ENCODE peak calls at places on chromosomes 12 and 14, in four cellular contexts. X is naive thymus-derived CD4-positive, alpha-beta T cell; Y is IMR-90; D is PC-9. I is an unnamed sample.

GRCh38 chr12:126354633-126355032 is 1289.4 kb downstream of the AACS start:
- DNase-seq in X (no peak), D (no peak), Y (no peak), I (no peak)

GRCh38 chr12:132204822-132205270 is 60.6 kb downstream of the NOC4L start:
- DNase-seq in X (no peak), D (no peak), Y (no peak), I (no peak)

GRCh38 chr12:57243521-57244305 is 7.3 kb downstream of the STAC3 start:
- DNase-seq in X (peak; percentile 73), D (peak; percentile 62), Y (peak; percentile 56), I (peak; percentile 95)

GRCh38 chr12:2997989-2998670 is 38.9 kb downstream of the TEAD4 start:
- DNase-seq in Y (no peak), D (no peak), X (no peak), I (no peak)

GRCh38 chr14:59075503-59075902 is 113.0 kb upstream of the DAAM1 start:
- DNase-seq in Y (no peak), D (no peak), X (no peak), I (no peak)

GRCh38 chr14:102316048-102316745 is 3.3 kb upstream of the ZNF839 start:
- DNase-seq in D (no peak), X (no peak), Y (peak; percentile 75), I (peak; percentile 63)

GRCh38 chr12:18578191-18578590 is 159.6 kb downstream of the PLCZ1 start:
- DNase-seq in X (no peak), Y (peak; percentile 59), D (no peak), I (no peak)

GRCh38 chr12:25653487-25654175 is 100.5 kb upstream of the LMNTD1 start:
- DNase-seq in D (no peak), X (no peak), Y (no peak), I (peak; percentile 64)

GRCh38 chr14:90778468-90779255 is 37.6 kb downstream of the TTC7B start:
- DNase-seq in X (no peak), Y (no peak), D (no peak), I (no peak)

GRCh38 chr12:117292688-117293087 is 68.7 kb downstream of the NOS1 start:
- DNase-seq in D (no peak), X (no peak), Y (no peak), I (no peak)

GRCh38 chr14:101250336-101250947 is 310.9 kb upstream of the DIO3 start:
- DNase-seq in D (no peak), Y (no peak), X (no peak), I (no peak)

GRCh38 chr12:131456301-131457027 is 254.4 kb upstream of the SFSWAP start:
- DNase-seq in D (no peak), Y (no peak), X (no peak), I (no peak)

GRCh38 chr14:39107624-39108023 is 4.6 kb upstream of the SEC23A start:
- DNase-seq in X (no peak), D (no peak), Y (peak; percentile 55), I (no peak)

GRCh38 chr14:77120771-77121743 is 20.5 kb downstream of the ZDHHC22 start:
- DNase-seq in Y (no peak), X (no peak), D (no peak), I (no peak)

GRCh38 chr12:118526255-118527095 is 150.1 kb downstream of the SUDS3 start:
- DNase-seq in Y (no peak), X (no peak), D (no peak), I (no peak)

GRCh38 chr12:6888360-6888759 is 15.3 kb upstream of the SPSB2 start:
- DNase-seq in Y (no peak), D (no peak), X (no peak), I (no peak)

GRCh38 chr12:12511021-12511783 is 51.5 kb downstream of the DUSP16 start:
- DNase-seq in Y (peak; percentile 12), X (no peak), D (no peak), I (no peak)

GRCh38 chr14:106044515-106044914 is 518.1 kb downstream of the TMEM121 start:
- DNase-seq in Y (no peak), D (no peak), X (no peak), I (no peak)

GRCh38 chr12:109888179-109889020 is 8.1 kb upstream of the GLTP start:
- DNase-seq in X (no peak), Y (peak; percentile 97), D (peak; percentile 96), I (no peak)

GRCh38 chr14:74085828-74086227 is 1.1 kb downstream of the LIN52 start:
- DNase-seq in Y (no peak), D (no peak), X (no peak), I (no peak)

GRCh38 chr14:54803926-54804719 is 98.5 kb downstream of the GCH1 start:
- DNase-seq in Y (no peak), X (no peak), D (no peak), I (no peak)

GRCh38 chr12:113727651-113728061 is 238.5 kb downstream of the RBM19 start:
- DNase-seq in X (no peak), D (peak; percentile 88), Y (peak; percentile 69), I (no peak)

GRCh38 chr12:80846930-80847329 is 90.8 kb downstream of the LIN7A start:
- DNase-seq in Y (no peak), D (no peak), X (no peak), I (no peak)

GRCh38 chr12:51471465-51471864 is 46.8 kb downstream of the SLC4A8 start:
- DNase-seq in D (no peak), X (no peak), Y (no peak), I (no peak)

GRCh38 chr14:44404021-44404420 is 103.1 kb downstream of the FSCB start:
- DNase-seq in X (no peak), Y (no peak), D (no peak), I (no peak)

GRCh38 chr12:106288510-106289195 is 13.9 kb upstream of the TCP11L2 start:
- DNase-seq in D (peak; percentile 91), Y (peak; percentile 97), X (no peak), I (no peak)

GRCh38 chr14:53621986-53622385 is 334.6 kb downstream of the BMP4 start:
- DNase-seq in D (no peak), X (no peak), Y (peak; percentile 14), I (no peak)

DNA sequence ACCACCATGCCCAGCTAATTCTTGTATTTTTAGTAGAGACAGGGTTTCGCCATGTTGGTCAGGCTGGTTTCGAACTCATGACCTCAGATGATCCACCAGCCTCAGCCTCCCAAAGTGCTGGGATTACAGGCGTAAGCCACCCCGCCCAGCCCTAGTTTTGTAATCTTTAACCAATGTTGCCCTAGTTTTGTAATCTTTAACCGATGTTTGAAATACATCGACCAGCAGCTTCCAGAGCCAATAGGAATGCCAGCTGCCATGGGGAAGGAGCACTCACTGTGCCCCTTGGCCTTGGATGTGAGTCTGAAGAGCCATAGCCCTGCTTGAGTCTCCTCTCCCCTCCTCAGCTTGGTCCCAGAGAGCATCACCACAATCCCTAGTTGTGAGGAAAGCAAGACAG is 209.3 kb upstream of the RGS6 start:
- DNase-seq in X (no peak), Y (no peak), D (no peak), I (no peak)
- H3K36me3 ChIP-seq in X (peaks cover 33% of the 10 kb centered on the region), Y (peaks cover 16% of the 10 kb centered on the region), D (peaks cover 22% of the 10 kb centered on the region), I (peaks cover 6% of the 10 kb centered on the region)

GRCh38 chr14:63203015-63203414 is 1.2 kb upstream of the RHOJ start:
- DNase-seq in Y (no peak), X (no peak), D (no peak), I (no peak)

GRCh38 chr14:63205850-63206249 is 1.6 kb downstream of the RHOJ start:
- DNase-seq in X (no peak), D (no peak), Y (peak; percentile 28), I (no peak)

GRCh38 chr14:63204407-63205280 is at the start of gene RHOJ:
- DNase-seq in D (no peak), X (no peak), Y (peak; percentile 32), I (no peak)

GRCh38 chr14:63203618-63204406 is 431 bp upstream of the RHOJ start:
- DNase-seq in X (no peak), D (no peak), Y (peak; percentile 99), I (peak; percentile 81)

DNA sequence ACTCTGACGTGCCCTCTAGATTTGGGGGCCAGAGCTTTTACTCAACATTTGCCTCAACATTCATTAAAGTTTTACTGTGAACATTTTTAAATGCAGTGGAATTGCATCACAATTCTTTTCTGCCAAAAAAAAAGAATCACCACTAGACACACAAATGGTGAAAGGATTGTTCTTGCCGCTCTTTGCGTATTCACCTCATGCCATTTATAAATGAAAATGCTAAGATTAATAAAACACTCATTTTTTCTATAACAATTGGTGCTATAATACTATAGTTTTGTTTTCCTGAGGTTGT is 985 bp downstream of the RHOJ start:
- DNase-seq in D (no peak), Y (no peak), X (no peak), I (no peak)
- H3K4me3 ChIP-seq in D (no peak overlapping the region), Y (peak overlapping the region; percentile 52), X (no peak overlapping the region), I (peak overlapping the region; percentile 75)

GRCh38 chr12:115956674-115957073 is 320.8 kb downstream of the MED13L start:
- DNase-seq in Y (no peak), X (no peak), D (peak; percentile 48), I (no peak)

GRCh38 chr12:115964626-115965025 is 312.9 kb downstream of the MED13L start:
- DNase-seq in D (no peak), Y (no peak), X (no peak), I (no peak)

GRCh38 chr12:115964214-115964613 is 313.3 kb downstream of the MED13L start:
- DNase-seq in Y (no peak), X (no peak), D (no peak), I (no peak)

GRCh38 chr12:115963030-115963480 is 314.4 kb downstream of the MED13L start:
- DNase-seq in Y (peak; percentile 78), X (no peak), D (no peak), I (no peak)

DNA sequence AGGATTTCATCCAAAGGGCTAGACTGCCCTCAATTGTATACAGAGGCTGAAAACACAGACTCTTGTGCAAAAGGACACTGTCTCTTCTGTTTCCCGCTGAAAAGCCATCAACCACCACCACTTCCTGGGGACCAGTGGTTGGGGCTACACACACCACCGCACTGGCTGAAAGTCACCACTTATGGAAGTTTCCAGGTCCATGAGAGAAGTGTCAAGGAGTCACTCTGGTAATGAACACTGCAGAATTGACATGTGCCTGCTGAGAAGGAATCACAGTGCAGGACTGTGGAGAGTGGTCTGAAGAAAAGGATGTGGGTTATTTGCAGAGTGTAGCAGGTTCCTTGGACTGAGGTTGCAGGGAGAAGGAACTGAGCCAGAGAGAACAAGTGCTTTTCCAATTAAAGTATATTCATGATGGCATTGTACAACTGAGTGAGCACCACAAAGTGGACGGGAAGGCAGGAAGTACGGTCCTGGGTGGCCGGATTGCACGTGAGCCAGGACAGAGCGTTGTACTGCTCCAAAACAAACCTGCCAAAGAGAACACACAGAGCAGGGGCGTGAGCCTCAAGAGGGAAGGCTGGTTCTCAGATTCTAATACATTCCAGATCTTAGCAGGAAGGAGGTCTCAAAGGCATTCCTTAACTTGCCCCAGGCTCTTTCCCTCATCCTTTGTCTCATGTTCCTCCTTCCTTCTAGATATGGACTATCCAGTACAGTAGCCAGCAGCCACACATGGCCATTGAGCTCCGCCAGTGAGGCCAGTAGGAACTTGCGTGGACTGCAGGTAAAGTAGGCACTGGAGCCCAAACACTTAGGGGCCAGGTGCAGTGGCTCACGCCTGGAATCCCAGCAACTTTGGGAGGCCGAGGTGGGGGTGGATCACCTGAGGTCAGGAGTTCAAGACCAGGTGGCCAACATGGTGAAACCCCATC is 316.4 kb downstream of the MED13L start:
- DNase-seq in Y (no peak), D (no peak), X (no peak), I (no peak)
- H3K36me3 ChIP-seq in Y (peaks cover 28% of the 10 kb centered on the region), D (peaks cover 7% of the 10 kb centered on the region), X (peaks cover 64% of the 10 kb centered on the region), I (peaks cover 7% of the 10 kb centered on the region)

GRCh38 chr14:28772613-28773012 is 6.0 kb downstream of the FOXG1 start:
- DNase-seq in X (no peak), Y (no peak), D (no peak), I (no peak)

GRCh38 chr14:28774764-28775738 is 8.5 kb downstream of the FOXG1 start:
- DNase-seq in Y (no peak), D (no peak), X (no peak), I (no peak)

GRCh38 chr14:28776482-28777266 is 10.1 kb downstream of the FOXG1 start:
- DNase-seq in X (no peak), Y (no peak), D (no peak), I (no peak)

GRCh38 chr14:28773176-28773575 is 6.6 kb downstream of the FOXG1 start:
- DNase-seq in D (no peak), X (no peak), Y (no peak), I (no peak)

GRCh38 chr14:28773917-28774691 is 7.5 kb downstream of the FOXG1 start:
- DNase-seq in Y (peak; percentile 30), X (no peak), D (no peak), I (no peak)
- H3K4me3 ChIP-seq in Y (peak overlapping the region; percentile 22), X (no peak overlapping the region), D (no peak overlapping the region), I (no peak overlapping the region)